ENCODE peak calls at places on chromosomes 2 and 18, in five cellular contexts. P is HuH-7.5; W is HFFc6; M is activated CD4-positive, alpha-beta T cell treated with anti-CD3 and anti-CD28 coated beads for 1 hour; U is HCEC 1CT. F is an unnamed sample.

GRCh38 chr18:41410007-41410406 is 545.0 kb upstream of the PIK3C3 start:
- DNase-seq in P (no peak), W (no peak), M (no peak), U (no peak), F (peak; percentile 34)

GRCh38 chr18:30359521-30359920 is 683.0 kb downstream of the DSC3 start:
- DNase-seq in P (no peak), W (no peak), M (no peak), U (no peak), F (peak; percentile 55)

GRCh38 chr2:30683240-30683956 is 123.8 kb downstream of the CAPN13 start:
- DNase-seq in P (no peak), W (no peak), M (no peak), U (no peak), F (no peak)

GRCh38 chr18:79026491-79026890 is 42.7 kb upstream of the ATP9B start:
- DNase-seq in P (no peak), W (no peak), M (no peak), U (no peak), F (no peak)

GRCh38 chr2:218815649-218816048 is 16.0 kb downstream of the PRKAG3 start:
- DNase-seq in P (no peak), W (no peak), M (no peak), U (no peak), F (no peak)

GRCh38 chr2:219769044-219770030 is 141.9 kb downstream of the SLC4A3 start:
- DNase-seq in P (no peak), W (peak; percentile 19), M (no peak), U (peak; percentile 18), F (no peak)

GRCh38 chr2:105795575-105795934 is 50.8 kb downstream of the NCK2 start:
- DNase-seq in P (no peak), W (no peak), M (no peak), U (no peak), F (no peak)

GRCh38 chr2:233486778-233487552 is 79.6 kb downstream of the USP40 start:
- DNase-seq in P (no peak), W (peak; percentile 78), M (no peak), U (peak; percentile 85), F (peak; percentile 92)

GRCh38 chr2:218261424-218262273 is 834 bp downstream of the GPBAR1 start:
- DNase-seq in P (no peak), W (no peak), M (no peak), U (no peak), F (no peak)

GRCh38 chr2:173991857-173992588 is 26.9 kb upstream of the SP3 start:
- DNase-seq in P (no peak), W (peak; percentile 29), M (no peak), U (no peak), F (no peak)

GRCh38 chr2:172225786-172226185 is 123.1 kb upstream of the DLX2 start:
- DNase-seq in P (no peak), W (no peak), M (no peak), U (no peak), F (no peak)

GRCh38 chr18:36101943-36102342 is 27.2 kb downstream of the SLC39A6 start:
- DNase-seq in P (no peak), W (no peak), M (no peak), U (no peak), F (no peak)

GRCh38 chr2:30332791-30333453 is 101.6 kb downstream of the LBH start:
- DNase-seq in P (no peak), W (no peak), M (no peak), U (no peak), F (no peak)

GRCh38 chr18:3062798-3063563 is 50.0 kb upstream of the LPIN2 start:
- DNase-seq in P (peak; percentile 51), W (peak; percentile 6), M (peak; percentile 59), U (peak; percentile 31), F (peak; percentile 56)

GRCh38 chr2:211756266-211756665 is 782.3 kb downstream of the ERBB4 start:
- DNase-seq in P (no peak), W (no peak), M (no peak), U (peak; percentile 85), F (peak; percentile 28)

GRCh38 chr2:23092831-23093230 is 292.1 kb upstream of the KLHL29 start:
- DNase-seq in P (peak; percentile 8), W (no peak), M (no peak), U (no peak), F (peak; percentile 10)

GRCh38 chr18:80147418-80148315 is 38.6 kb downstream of the ADNP2 start:
- DNase-seq in P (no peak), W (peak; percentile 88), M (peak; percentile 57), U (peak; percentile 54), F (peak; percentile 86)

GRCh38 chr2:158006961-158007664 is 94.6 kb upstream of the UPP2 start:
- DNase-seq in P (no peak), W (no peak), M (no peak), U (no peak), F (no peak)

GRCh38 chr18:2907459-2908145 is 60.8 kb downstream of the EMILIN2 start:
- DNase-seq in P (peak; percentile 52), W (no peak), M (no peak), U (no peak), F (no peak)

GRCh38 chr18:44514766-44515165 is 165.9 kb upstream of the SETBP1 start:
- DNase-seq in P (no peak), W (no peak), M (no peak), U (no peak), F (no peak)

GRCh38 chr18:3368193-3368592 is 81.8 kb upstream of the TGIF1 start:
- DNase-seq in P (no peak), W (peak; percentile 47), M (no peak), U (peak; percentile 78), F (peak; percentile 58)

GRCh38 chr2:155372969-155373368 is 674.5 kb downstream of the KCNJ3 start:
- DNase-seq in P (no peak), W (no peak), M (no peak), U (peak; percentile 10), F (peak; percentile 9)

GRCh38 chr18:13289501-13290205 is 71.1 kb downstream of the LDLRAD4 start:
- DNase-seq in P (no peak), W (no peak), M (no peak), U (no peak), F (no peak)

GRCh38 chr2:38380397-38381130 is 3.5 kb upstream of the ATL2 start:
- DNase-seq in P (no peak), W (no peak), M (no peak), U (no peak), F (no peak)

GRCh38 chr2:158893057-158893456 is 75.4 kb upstream of the TANC1 start:
- DNase-seq in P (no peak), W (no peak), M (no peak), U (no peak), F (no peak)

GRCh38 chr2:56464613-56465012 is 280.8 kb downstream of the CCDC85A start:
- DNase-seq in P (no peak), W (no peak), M (no peak), U (no peak), F (no peak)

GRCh38 chr18:26536032-26536431 is 12.3 kb downstream of the KCTD1 start:
- DNase-seq in P (no peak), W (peak; percentile 38), M (no peak), U (peak; percentile 68), F (peak; percentile 63)

GRCh38 chr2:42848270-42848669 is 55.9 kb upstream of the HAAO start:
- DNase-seq in P (no peak), W (no peak), M (no peak), U (no peak), F (no peak)

GRCh38 chr2:148979919-148980277 is 58.6 kb upstream of the LYPD6B start:
- DNase-seq in P (no peak), W (no peak), M (no peak), U (no peak), F (no peak)

GRCh38 chr2:6800553-6800952 is 65.2 kb downstream of the CMPK2 start:
- DNase-seq in P (no peak), W (no peak), M (no peak), U (no peak), F (peak; percentile 0)

GRCh38 chr2:237754849-237755248 is 43.7 kb upstream of the RBM44 start:
- DNase-seq in P (no peak), W (no peak), M (no peak), U (no peak), F (no peak)

GRCh38 chr2:191049728-191050639 is 36.0 kb upstream of the STAT1 start:
- DNase-seq in P (no peak), W (peak; percentile 75), M (no peak), U (peak; percentile 86), F (peak; percentile 68)

GRCh38 chr2:227177592-227178336 is 13.3 kb downstream of the COL4A3 start:
- DNase-seq in P (no peak), W (no peak), M (no peak), U (no peak), F (no peak)

GRCh38 chr2:100272848-100273329 is 49.4 kb downstream of the LONRF2 start:
- DNase-seq in P (no peak), W (no peak), M (no peak), U (no peak), F (no peak)